ENCODE peak calls at places on chromosomes 2 and 18, in eight cellular contexts. One of them, this sample, is unnamed.

GRCh38 chr18:11149441-11150270 is at the start of gene PIEZO2:
- DNase-seq in foreskin keratinocyte: no peak
- DNase-seq in foreskin fibroblast: no peak
- DNase-seq in aorta: peak; percentile 80
- DNase-seq in DMS153: no peak
- DNase-seq in NCI-H510A: peak; percentile 43
- DNase-seq in naive thymus-derived CD8-positive, alpha-beta T cell: no peak
- DNase-seq in cardiac septum: no peak
- DNase-seq in this sample: peak; percentile 66

GRCh38 chr2:238921259-238921658 is 73.4 kb downstream of the TWIST2 start:
- DNase-seq in NCI-H510A: no peak
- DNase-seq in naive thymus-derived CD8-positive, alpha-beta T cell: no peak
- DNase-seq in foreskin keratinocyte: peak; percentile 29
- DNase-seq in foreskin fibroblast: no peak
- DNase-seq in aorta: no peak
- DNase-seq in DMS153: no peak
- DNase-seq in cardiac septum: peak; percentile 31
- DNase-seq in this sample: no peak

GRCh38 chr2:75986617-75987016 is 275.9 kb upstream of the GCFC2 start:
- DNase-seq in foreskin keratinocyte: no peak
- DNase-seq in foreskin fibroblast: no peak
- DNase-seq in cardiac septum: no peak
- DNase-seq in NCI-H510A: no peak
- DNase-seq in aorta: no peak
- DNase-seq in DMS153: no peak
- DNase-seq in naive thymus-derived CD8-positive, alpha-beta T cell: no peak
- DNase-seq in this sample: no peak

GRCh38 chr2:204551464-204551863 is 6.2 kb downstream of the PARD3B start:
- DNase-seq in foreskin fibroblast: no peak
- DNase-seq in aorta: no peak
- DNase-seq in DMS153: no peak
- DNase-seq in cardiac septum: no peak
- DNase-seq in NCI-H510A: no peak
- DNase-seq in foreskin keratinocyte: no peak
- DNase-seq in naive thymus-derived CD8-positive, alpha-beta T cell: no peak
- DNase-seq in this sample: no peak

GRCh38 chr2:189548686-189549439 is 31.7 kb downstream of the SLC40A1 start:
- DNase-seq in DMS153: no peak
- DNase-seq in cardiac septum: no peak
- DNase-seq in NCI-H510A: no peak
- DNase-seq in aorta: no peak
- DNase-seq in foreskin fibroblast: no peak
- DNase-seq in naive thymus-derived CD8-positive, alpha-beta T cell: no peak
- DNase-seq in foreskin keratinocyte: peak; percentile 26
- DNase-seq in this sample: no peak

GRCh38 chr18:70058916-70059315 is 111.2 kb upstream of the CD226 start:
- DNase-seq in foreskin keratinocyte: no peak
- DNase-seq in foreskin fibroblast: no peak
- DNase-seq in DMS153: no peak
- DNase-seq in aorta: no peak
- DNase-seq in cardiac septum: no peak
- DNase-seq in NCI-H510A: no peak
- DNase-seq in naive thymus-derived CD8-positive, alpha-beta T cell: no peak
- DNase-seq in this sample: no peak

GRCh38 chr2:156625360-156625995 is 189.3 kb downstream of the GPD2 start:
- DNase-seq in DMS153: no peak
- DNase-seq in cardiac septum: no peak
- DNase-seq in aorta: no peak
- DNase-seq in foreskin fibroblast: no peak
- DNase-seq in NCI-H510A: no peak
- DNase-seq in foreskin keratinocyte: no peak
- DNase-seq in naive thymus-derived CD8-positive, alpha-beta T cell: no peak
- DNase-seq in this sample: peak; percentile 47

GRCh38 chr2:225668606-225669266 is 269.2 kb downstream of the NYAP2 start:
- DNase-seq in foreskin fibroblast: peak; percentile 61
- DNase-seq in naive thymus-derived CD8-positive, alpha-beta T cell: peak; percentile 49
- DNase-seq in cardiac septum: no peak
- DNase-seq in aorta: no peak
- DNase-seq in DMS153: peak; percentile 39
- DNase-seq in NCI-H510A: peak; percentile 3
- DNase-seq in foreskin keratinocyte: peak; percentile 90
- DNase-seq in this sample: no peak

This sample was measured in left ventricle myocardium superior.